ENCODE peak calls at places on chromosomes 5 and 9, in nine cellular contexts. One of them, this sample, is unnamed.

GRCh38 chr5:75243510-75243909 is 6.8 kb upstream of the ANKRD31 start:
- DNase-seq in K562: no peak
- DNase-seq in transverse colon: no peak
- DNase-seq in ovary: no peak
- DNase-seq in suprapubic skin: no peak
- DNase-seq in SK-N-SH: no peak
- DNase-seq in esophagus muscularis mucosa: no peak
- DNase-seq in H1: no peak
- DNase-seq in A549: no peak
- DNase-seq in this sample: no peak

GRCh38 chr9:127562841-127563523 is 49.1 kb upstream of the STXBP1 start:
- DNase-seq in esophagus muscularis mucosa: no peak
- DNase-seq in ovary: peak
- DNase-seq in K562: no peak
- DNase-seq in suprapubic skin: no peak
- DNase-seq in A549: peak
- DNase-seq in H1: no peak
- DNase-seq in transverse colon: no peak
- DNase-seq in SK-N-SH: no peak
- DNase-seq in this sample: no peak

GRCh38 chr9:110615526-110615925 is 36.0 kb upstream of the SVEP1 start:
- DNase-seq in K562: no peak
- DNase-seq in SK-N-SH: no peak
- DNase-seq in transverse colon: no peak
- DNase-seq in suprapubic skin: no peak
- DNase-seq in A549: no peak
- DNase-seq in esophagus muscularis mucosa: no peak
- DNase-seq in ovary: no peak
- DNase-seq in H1: no peak
- DNase-seq in this sample: no peak

GRCh38 chr9:2317591-2317990 is 302.4 kb downstream of the SMARCA2 start:
- DNase-seq in suprapubic skin: no peak
- DNase-seq in ovary: no peak
- DNase-seq in A549: no peak
- DNase-seq in transverse colon: no peak
- DNase-seq in SK-N-SH: no peak
- DNase-seq in H1: no peak
- DNase-seq in K562: no peak
- DNase-seq in esophagus muscularis mucosa: peak
- DNase-seq in this sample: no peak

GRCh38 chr9:16028516-16028915 is 475.7 kb downstream of the CCDC171 start:
- DNase-seq in suprapubic skin: no peak
- DNase-seq in SK-N-SH: no peak
- DNase-seq in transverse colon: no peak
- DNase-seq in esophagus muscularis mucosa: no peak
- DNase-seq in H1: no peak
- DNase-seq in A549: no peak
- DNase-seq in ovary: no peak
- DNase-seq in K562: no peak
- DNase-seq in this sample: no peak

GRCh38 chr5:34585601-34586104 is 70.5 kb upstream of the RAI14 start:
- DNase-seq in H1: no peak
- DNase-seq in transverse colon: no peak
- DNase-seq in esophagus muscularis mucosa: no peak
- DNase-seq in A549: peak
- DNase-seq in SK-N-SH: no peak
- DNase-seq in ovary: no peak
- DNase-seq in suprapubic skin: no peak
- DNase-seq in K562: no peak
- DNase-seq in this sample: peak

GRCh38 chr9:124263800-124264426 is 6.2 kb downstream of the NEK6 start:
- DNase-seq in H1: no peak
- DNase-seq in suprapubic skin: no peak
- DNase-seq in SK-N-SH: no peak
- DNase-seq in esophagus muscularis mucosa: no peak
- DNase-seq in A549: no peak
- DNase-seq in ovary: no peak
- DNase-seq in K562: no peak
- DNase-seq in transverse colon: no peak
- DNase-seq in this sample: no peak

GRCh38 chr5:143921525-143922311 is 109.8 kb downstream of the HMHB1 start:
- DNase-seq in SK-N-SH: no peak
- DNase-seq in suprapubic skin: no peak
- DNase-seq in A549: peak
- DNase-seq in ovary: no peak
- DNase-seq in H1: no peak
- DNase-seq in transverse colon: no peak
- DNase-seq in esophagus muscularis mucosa: no peak
- DNase-seq in K562: no peak
- DNase-seq in this sample: no peak

GRCh38 chr9:137456061-137456863 is 2.9 kb downstream of the NSMF start:
- DNase-seq in K562: no peak
- DNase-seq in ovary: peak
- DNase-seq in transverse colon: no peak
- DNase-seq in H1: no peak
- DNase-seq in esophagus muscularis mucosa: no peak
- DNase-seq in suprapubic skin: peak
- DNase-seq in SK-N-SH: no peak
- DNase-seq in A549: no peak
- DNase-seq in this sample: no peak

GRCh38 chr5:78661044-78661443 is 12.5 kb upstream of the LHFPL2 start:
- DNase-seq in esophagus muscularis mucosa: no peak
- DNase-seq in suprapubic skin: no peak
- DNase-seq in transverse colon: no peak
- DNase-seq in A549: no peak
- DNase-seq in K562: no peak
- DNase-seq in H1: no peak
- DNase-seq in ovary: no peak
- DNase-seq in SK-N-SH: no peak
- DNase-seq in this sample: no peak

GRCh38 chr5:170484459-170484831 is 19.4 kb upstream of the KCNIP1 start:
- DNase-seq in esophagus muscularis mucosa: no peak
- DNase-seq in ovary: no peak
- DNase-seq in K562: no peak
- DNase-seq in H1: no peak
- DNase-seq in SK-N-SH: no peak
- DNase-seq in transverse colon: no peak
- DNase-seq in suprapubic skin: no peak
- DNase-seq in A549: no peak
- DNase-seq in this sample: no peak

GRCh38 chr5:170486366-170486765 is 17.5 kb upstream of the KCNIP1 start:
- DNase-seq in A549: no peak
- DNase-seq in esophagus muscularis mucosa: no peak
- DNase-seq in SK-N-SH: no peak
- DNase-seq in transverse colon: no peak
- DNase-seq in H1: no peak
- DNase-seq in K562: no peak
- DNase-seq in ovary: no peak
- DNase-seq in suprapubic skin: no peak
- DNase-seq in this sample: no peak

GRCh38 chr5:170483701-170484458 is 19.9 kb upstream of the KCNIP1 start:
- DNase-seq in transverse colon: no peak
- DNase-seq in A549: peak
- DNase-seq in K562: no peak
- DNase-seq in suprapubic skin: no peak
- DNase-seq in esophagus muscularis mucosa: no peak
- DNase-seq in SK-N-SH: no peak
- DNase-seq in ovary: no peak
- DNase-seq in H1: no peak
- DNase-seq in this sample: no peak

GRCh38 chr5:170485606-170485911 is 18.3 kb upstream of the KCNIP1 start:
- DNase-seq in suprapubic skin: no peak
- DNase-seq in K562: no peak
- DNase-seq in H1: no peak
- DNase-seq in A549: no peak
- DNase-seq in SK-N-SH: no peak
- DNase-seq in esophagus muscularis mucosa: no peak
- DNase-seq in ovary: no peak
- DNase-seq in transverse colon: no peak
- DNase-seq in this sample: no peak

GRCh38 chr5:170484847-170485605 is 18.8 kb upstream of the KCNIP1 start:
- DNase-seq in H1: no peak
- DNase-seq in K562: no peak
- DNase-seq in suprapubic skin: no peak
- DNase-seq in ovary: no peak
- DNase-seq in esophagus muscularis mucosa: no peak
- DNase-seq in transverse colon: no peak
- DNase-seq in SK-N-SH: no peak
- DNase-seq in A549: no peak
- DNase-seq in this sample: no peak
- TF ChIP-seq EP300 in H1: no peak
- TF ChIP-seq EP300 in K562: no peak
- TF ChIP-seq EP300 in suprapubic skin: no peak
- TF ChIP-seq EP300 in ovary: no peak
- TF ChIP-seq EP300 in esophagus muscularis mucosa: no peak
- TF ChIP-seq EP300 in transverse colon: no peak
- TF ChIP-seq EP300 in SK-N-SH: no peak
- TF ChIP-seq EP300 in A549: no peak
- TF ChIP-seq EP300 in this sample: no peak

DNA sequence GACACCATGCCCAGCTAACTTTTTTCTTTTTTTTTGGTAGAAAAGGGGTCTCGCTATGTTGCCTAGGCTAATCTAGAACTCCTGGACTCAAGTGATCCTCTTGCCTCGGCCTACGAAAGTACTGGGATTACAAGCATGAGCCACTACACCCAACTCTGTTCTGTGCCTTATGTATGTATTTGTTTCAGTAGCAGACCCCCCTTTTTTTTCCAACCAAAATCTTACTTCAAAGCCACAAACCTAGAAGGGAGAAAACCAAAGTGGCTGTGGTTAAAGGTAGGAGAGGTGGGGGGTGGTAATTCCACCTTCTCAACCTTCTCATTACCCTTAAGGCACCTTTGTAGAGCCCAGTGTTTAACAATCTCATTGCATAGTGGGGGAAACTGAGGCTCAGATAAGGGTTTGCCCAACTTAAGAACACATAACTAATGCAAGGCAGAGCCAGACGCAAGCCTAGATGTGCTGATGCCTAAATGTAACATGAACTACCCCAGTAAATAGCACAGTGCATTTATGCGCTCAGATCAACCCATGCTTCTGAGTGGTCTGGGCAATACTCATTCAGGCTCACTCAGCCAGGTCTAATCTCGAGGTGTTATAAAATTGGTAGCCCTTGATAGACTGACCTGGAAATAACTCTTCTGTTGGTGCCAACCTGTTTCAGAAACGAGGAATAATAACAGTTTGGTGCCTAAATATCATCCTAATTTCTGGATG is 33.0 kb downstream of the ITK start:
- DNase-seq in SK-N-SH: no peak
- DNase-seq in transverse colon: no peak
- DNase-seq in A549: no peak
- DNase-seq in esophagus muscularis mucosa: no peak
- DNase-seq in suprapubic skin: no peak
- DNase-seq in K562: no peak
- DNase-seq in H1: no peak
- DNase-seq in ovary: no peak
- DNase-seq in this sample: no peak
- H3K27ac ChIP-seq in SK-N-SH: no peak
- H3K27ac ChIP-seq in transverse colon: no peak
- H3K27ac ChIP-seq in A549: no peak
- H3K27ac ChIP-seq in esophagus muscularis mucosa: no peak
- H3K27ac ChIP-seq in suprapubic skin: no peak
- H3K27ac ChIP-seq in K562: no peak
- H3K27ac ChIP-seq in H1: no peak
- H3K27ac ChIP-seq in ovary: no peak
- H3K27ac ChIP-seq in this sample: no peak

DNA sequence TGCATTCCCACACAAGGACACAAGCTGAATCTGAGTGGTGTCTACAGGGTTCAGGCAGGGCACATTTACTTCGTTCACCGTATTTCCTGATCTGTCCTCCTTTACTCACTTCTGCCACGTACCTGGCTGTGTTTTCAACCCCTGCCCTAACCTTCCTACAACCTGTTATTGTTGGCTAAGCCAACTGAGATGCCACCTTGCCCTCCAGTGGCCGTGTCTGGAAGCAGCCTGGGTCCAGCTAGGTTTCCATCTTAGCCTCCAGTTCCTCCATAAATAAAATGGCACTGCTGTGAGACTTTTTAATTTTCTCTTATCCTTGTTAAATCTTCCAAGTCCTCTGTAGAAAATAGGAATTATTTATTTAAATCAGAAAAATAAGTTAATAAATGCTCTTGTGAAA is 64.8 kb downstream of the ATP10B start:
- DNase-seq in K562: no peak
- DNase-seq in ovary: no peak
- DNase-seq in A549: peak
- DNase-seq in SK-N-SH: no peak
- DNase-seq in suprapubic skin: no peak
- DNase-seq in H1: peak
- DNase-seq in transverse colon: peak
- DNase-seq in esophagus muscularis mucosa: no peak
- DNase-seq in this sample: peak
- TF ChIP-seq CTCF in K562: no peak
- TF ChIP-seq CTCF in ovary: no peak
- TF ChIP-seq CTCF in A549: peak
- TF ChIP-seq CTCF in SK-N-SH: peak
- TF ChIP-seq CTCF in suprapubic skin: peak
- TF ChIP-seq CTCF in H1: peak
- TF ChIP-seq CTCF in transverse colon: peak
- TF ChIP-seq CTCF in esophagus muscularis mucosa: no peak
- TF ChIP-seq CTCF in this sample: peak

GRCh38 chr9:22229069-22229468 is 217.6 kb upstream of the DMRTA1 start:
- DNase-seq in H1: no peak
- DNase-seq in suprapubic skin: no peak
- DNase-seq in SK-N-SH: no peak
- DNase-seq in ovary: no peak
- DNase-seq in K562: no peak
- DNase-seq in transverse colon: no peak
- DNase-seq in A549: no peak
- DNase-seq in esophagus muscularis mucosa: no peak
- DNase-seq in this sample: no peak

GRCh38 chr9:22232971-22233370 is 213.7 kb upstream of the DMRTA1 start:
- DNase-seq in H1: no peak
- DNase-seq in ovary: no peak
- DNase-seq in esophagus muscularis mucosa: no peak
- DNase-seq in K562: no peak
- DNase-seq in suprapubic skin: no peak
- DNase-seq in transverse colon: no peak
- DNase-seq in SK-N-SH: no peak
- DNase-seq in A549: no peak
- DNase-seq in this sample: no peak

GRCh38 chr9:22227986-22228385 is 218.6 kb upstream of the DMRTA1 start:
- DNase-seq in esophagus muscularis mucosa: no peak
- DNase-seq in K562: no peak
- DNase-seq in SK-N-SH: no peak
- DNase-seq in transverse colon: no peak
- DNase-seq in ovary: no peak
- DNase-seq in suprapubic skin: no peak
- DNase-seq in A549: no peak
- DNase-seq in H1: no peak
- DNase-seq in this sample: no peak

DNA sequence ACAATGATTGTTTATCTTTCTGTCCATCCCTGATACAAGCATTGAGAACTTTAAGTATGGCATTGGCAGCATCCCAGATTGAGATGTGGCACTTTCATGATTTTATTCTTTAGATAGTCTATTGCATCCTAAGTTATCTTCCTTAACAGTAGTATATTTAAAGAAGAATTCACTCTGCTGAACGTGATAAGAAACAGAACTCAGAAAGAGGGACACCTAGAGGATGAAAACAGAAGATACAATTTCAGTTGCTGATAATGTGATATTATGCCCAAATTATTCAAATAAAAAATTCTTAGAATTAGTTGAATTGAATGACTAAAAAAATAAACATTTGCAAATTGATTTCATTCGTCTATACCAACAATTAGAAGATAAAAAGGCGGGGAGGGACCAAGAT is 218.1 kb upstream of the DMRTA1 start:
- DNase-seq in ovary: no peak
- DNase-seq in H1: no peak
- DNase-seq in SK-N-SH: no peak
- DNase-seq in esophagus muscularis mucosa: no peak
- DNase-seq in A549: no peak
- DNase-seq in suprapubic skin: no peak
- DNase-seq in transverse colon: no peak
- DNase-seq in K562: no peak
- DNase-seq in this sample: no peak
- TF ChIP-seq EP300 in ovary: no peak
- TF ChIP-seq EP300 in H1: no peak
- TF ChIP-seq EP300 in SK-N-SH: no peak
- TF ChIP-seq EP300 in esophagus muscularis mucosa: no peak
- TF ChIP-seq EP300 in A549: no peak
- TF ChIP-seq EP300 in suprapubic skin: no peak
- TF ChIP-seq EP300 in transverse colon: no peak
- TF ChIP-seq EP300 in K562: no peak
- TF ChIP-seq EP300 in this sample: no peak